ENCODE peak calls at places on chromosomes 12 and 14, in seven cellular contexts. U is heart right ventricle, T is pancreas, R is HCT116, K is body of pancreas, F is endodermal cell, V is OCI-LY7. N is an unnamed sample.

GRCh38 chr12:58450868-58451482 is 469.3 kb downstream of the LRIG3 start:
- DNase-seq in U (no peak), T (no peak), R (no peak), K (no peak), F (no peak), V (no peak), N (no peak)

GRCh38 chr14:90655829-90656228 is 160.4 kb downstream of the TTC7B start:
- DNase-seq in U (no peak), T (no peak), R (no peak), K (no peak), F (no peak), V (no peak), N (no peak)

GRCh38 chr14:70653662-70654061 is 11.9 kb downstream of the TTC9 start:
- DNase-seq in U (no peak), T (no peak), R (no peak), K (no peak), F (peak; percentile 59), V (no peak), N (no peak)

GRCh38 chr12:112153181-112153899 is 28.0 kb downstream of the TRAFD1 start:
- DNase-seq in U (no peak), T (no peak), R (no peak), K (peak; percentile 6), F (peak; percentile 33), V (no peak), N (no peak)

GRCh38 chr12:130076752-130077151 is 85.5 kb upstream of the FZD10 start:
- DNase-seq in U (no peak), T (no peak), R (no peak), K (no peak), F (peak; percentile 85), V (no peak), N (no peak)

GRCh38 chr14:70013269-70013873 is 134.2 kb downstream of the SMOC1 start:
- DNase-seq in U (no peak), T (peak; percentile 50), R (peak; percentile 23), K (peak; percentile 74), F (peak; percentile 93), V (peak; percentile 37), N (no peak)

GRCh38 chr14:70897475-70897874 is 9.8 kb upstream of the PCNX1 start:
- DNase-seq in U (no peak), T (no peak), R (no peak), K (no peak), F (no peak), V (no peak), N (no peak)

GRCh38 chr14:70192915-70193314 is 4.2 kb upstream of the SLC8A3 start:
- DNase-seq in U (no peak), T (no peak), R (no peak), K (no peak), F (peak; percentile 61), V (no peak), N (no peak)

GRCh38 chr14:52078093-52078492 is 9.2 kb upstream of the NID2 start:
- DNase-seq in U (no peak), T (no peak), R (no peak), K (no peak), F (no peak), V (no peak), N (no peak)

GRCh38 chr14:61568572-61569011 is 126.7 kb upstream of the HIF1A start:
- DNase-seq in U (peak; percentile 37), T (peak; percentile 76), R (no peak), K (peak; percentile 70), F (peak; percentile 87), V (peak; percentile 98), N (no peak)

GRCh38 chr12:90959538-90960139 is 4.7 kb upstream of the CCER1 start:
- DNase-seq in U (no peak), T (no peak), R (peak; percentile 39), K (no peak), F (no peak), V (peak; percentile 46), N (no peak)

GRCh38 chr12:121137512-121137911 is 4.8 kb downstream of the P2RX7 start:
- DNase-seq in U (no peak), T (no peak), R (no peak), K (no peak), F (no peak), V (no peak), N (no peak)

GRCh38 chr12:52526511-52526951 is 6.3 kb upstream of the KRT5 start:
- DNase-seq in U (no peak), T (no peak), R (no peak), K (peak; percentile 4), F (peak; percentile 40), V (no peak), N (no peak)

GRCh38 chr12:99154264-99154982 is 493.1 kb upstream of the GARIN6 start:
- DNase-seq in U (no peak), T (peak; percentile 16), R (no peak), K (no peak), F (peak; percentile 58), V (no peak), N (no peak)

GRCh38 chr14:57435923-57436322 is 45.5 kb downstream of the NAA30 start:
- DNase-seq in U (no peak), T (no peak), R (no peak), K (no peak), F (no peak), V (no peak), N (no peak)

GRCh38 chr12:89084751-89085150 is 267.6 kb downstream of the DUSP6 start:
- DNase-seq in U (no peak), T (no peak), R (no peak), K (no peak), F (no peak), V (no peak), N (no peak)

GRCh38 chr12:89080797-89081470 is 271.4 kb downstream of the DUSP6 start:
- DNase-seq in U (no peak), T (no peak), R (no peak), K (no peak), F (no peak), V (no peak), N (no peak)

GRCh38 chr12:89082354-89082753 is 269.9 kb downstream of the DUSP6 start:
- DNase-seq in U (no peak), T (no peak), R (no peak), K (no peak), F (no peak), V (no peak), N (no peak)

GRCh38 chr12:89083491-89083890 is 268.8 kb downstream of the DUSP6 start:
- DNase-seq in U (no peak), T (no peak), R (no peak), K (no peak), F (no peak), V (no peak), N (no peak)

DNA sequence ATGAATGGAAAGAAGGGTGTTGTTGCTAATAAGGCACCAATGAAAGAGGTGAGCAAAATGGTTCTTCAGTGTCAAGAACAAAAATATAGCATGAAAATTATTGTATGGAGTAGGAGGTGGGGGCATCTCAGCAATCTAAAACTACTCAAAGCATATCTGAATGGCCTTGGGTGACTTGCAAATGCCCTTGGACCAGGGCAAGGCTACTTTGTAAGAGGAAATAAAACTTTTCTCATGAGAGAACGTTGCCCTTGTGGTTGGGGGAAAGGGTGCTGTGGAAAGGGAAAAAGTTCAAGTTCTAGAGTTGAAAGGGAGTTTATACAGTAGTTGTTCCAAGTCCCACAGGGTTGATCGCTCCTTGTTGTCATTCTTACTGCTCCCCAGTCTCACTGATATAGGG is 270.6 kb downstream of the DUSP6 start:
- DNase-seq in U (no peak), T (no peak), R (no peak), K (no peak), F (no peak), V (no peak), N (no peak)
- H3K9me3 ChIP-seq in U (no peaks in the 10 kb centered on the region), T (no peaks in the 10 kb centered on the region), R (no peaks in the 10 kb centered on the region), K (peaks cover 3% of the 10 kb centered on the region), F (peaks cover 5% of the 10 kb centered on the region), V (no peaks in the 10 kb centered on the region), N (no peaks in the 10 kb centered on the region)

GRCh38 chr14:68262567-68262966 is 443.0 kb downstream of the RAD51B start:
- DNase-seq in U (no peak), T (no peak), R (no peak), K (no peak), F (no peak), V (no peak), N (no peak)

GRCh38 chr14:68260121-68260520 is 440.5 kb downstream of the RAD51B start:
- DNase-seq in U (no peak), T (no peak), R (no peak), K (no peak), F (peak; percentile 86), V (no peak), N (no peak)

GRCh38 chr14:68263563-68264350 is 444.2 kb downstream of the RAD51B start:
- DNase-seq in U (no peak), T (no peak), R (no peak), K (no peak), F (no peak), V (no peak), N (no peak)

GRCh38 chr14:68257969-68258368 is 438.4 kb downstream of the RAD51B start:
- DNase-seq in U (no peak), T (no peak), R (no peak), K (no peak), F (no peak), V (no peak), N (no peak)

GRCh38 chr14:68261092-68261842 is 441.7 kb downstream of the RAD51B start:
- DNase-seq in U (no peak), T (no peak), R (no peak), K (no peak), F (peak; percentile 63), V (no peak), N (no peak)
- H3K4me1 ChIP-seq in U (no peaks in the 10 kb centered on the region), T (no peaks in the 10 kb centered on the region), R (peaks cover 13% of the 10 kb centered on the region), K (no peaks in the 10 kb centered on the region), F (peaks cover 41% of the 10 kb centered on the region), V (peaks cover 78% of the 10 kb centered on the region), N (peaks cover 3% of the 10 kb centered on the region)

GRCh38 chr12:63894132-63894531 is 49.6 kb downstream of the SRGAP1 start:
- DNase-seq in U (no peak), T (no peak), R (no peak), K (no peak), F (no peak), V (no peak), N (no peak)

GRCh38 chr12:63893170-63893569 is 48.7 kb downstream of the SRGAP1 start:
- DNase-seq in U (no peak), T (no peak), R (no peak), K (no peak), F (no peak), V (no peak), N (no peak)

GRCh38 chr12:63885401-63885800 is 40.9 kb downstream of the SRGAP1 start:
- DNase-seq in U (no peak), T (no peak), R (no peak), K (no peak), F (no peak), V (no peak), N (no peak)

GRCh38 chr12:63889236-63889635 is 44.7 kb downstream of the SRGAP1 start:
- DNase-seq in U (no peak), T (no peak), R (no peak), K (no peak), F (no peak), V (no peak), N (no peak)

GRCh38 chr12:63889721-63890509 is 45.4 kb downstream of the SRGAP1 start:
- DNase-seq in U (no peak), T (no peak), R (no peak), K (no peak), F (no peak), V (no peak), N (no peak)
- H3K27ac ChIP-seq in U (no peak overlapping the region), T (no peak overlapping the region), R (no peak overlapping the region), K (peak overlapping the region; percentile 27), F (peak overlapping the region; percentile 55), V (no peak overlapping the region), N (no peak overlapping the region)

DNA sequence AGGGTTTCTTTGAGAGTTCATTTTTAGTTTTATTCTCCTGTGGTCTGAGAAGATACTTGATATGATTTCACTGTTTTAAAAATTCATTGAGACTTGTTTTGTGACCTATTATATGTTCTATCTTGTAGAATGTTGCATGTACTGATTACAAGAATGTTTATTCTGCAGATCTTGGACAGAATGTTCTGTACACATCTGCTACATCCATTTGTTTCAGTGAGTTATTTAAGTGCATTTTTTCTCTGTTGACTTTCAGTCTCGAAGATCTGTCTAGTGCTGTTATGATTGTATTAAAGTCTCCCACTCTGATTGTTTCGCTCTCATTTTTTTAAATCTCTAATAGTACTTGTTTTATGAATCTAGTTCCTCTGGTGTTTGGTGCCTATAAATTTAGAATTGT is 1319.8 kb downstream of the TMEM121 start:
- DNase-seq in U (no peak), T (no peak), R (no peak), K (no peak), F (no peak), V (peak; percentile 28), N (no peak)
- H3K9me3 ChIP-seq in U (no peaks in the 10 kb centered on the region), T (no peaks in the 10 kb centered on the region), R (no peaks in the 10 kb centered on the region), K (no peaks in the 10 kb centered on the region), F (peaks cover 90% of the 10 kb centered on the region), V (no peaks in the 10 kb centered on the region), N (peaks cover 1% of the 10 kb centered on the region)

N was measured in lung.